ENCODE peak calls at places on chromosome X, in ten cellular contexts. U is PC-3; J is epithelial cell of esophagus; B is C1 segment of cervical spinal cord; K is glutamatergic neuron; I is fibroblast of the aortic adventitia; G is NCI-H345; D is WTC11; A is KG1; O is stimulated activated CD4-positive, alpha-beta T cell treated with anti-CD3 and anti-CD28 coated beads, TNF-alpha, amount 100 ng/mL, for 24 hours. M is an unnamed sample.

GRCh38 chrX:136710324-136710951 is 62.5 kb downstream of the CD40LG start:
- DNase-seq in U (peak), J (peak), B (no peak), K (no peak), I (peak), G (no peak), D (no peak), A (no peak), O (peak), M (no peak)

GRCh38 chrX:3548743-3549441 is 164.6 kb downstream of the PRKX start:
- DNase-seq in U (peak), J (peak), B (no peak), K (no peak), I (peak), G (peak), D (no peak), A (no peak), O (no peak), M (no peak)

GRCh38 chrX:134520860-134521390 is 61.0 kb downstream of the HPRT1 start:
- DNase-seq in U (peak), J (peak), B (no peak), K (peak), I (peak), G (peak), D (peak), A (peak), O (no peak), M (peak)

GRCh38 chrX:12954981-12955380 is 19.9 kb upstream of the TMSB4X start:
- DNase-seq in U (no peak), J (no peak), B (no peak), K (no peak), I (no peak), G (no peak), D (no peak), A (peak), O (no peak), M (no peak)

GRCh38 chrX:16934212-16934611 is 12.2 kb upstream of the REPS2 start:
- DNase-seq in U (no peak), J (no peak), B (no peak), K (no peak), I (no peak), G (no peak), D (no peak), A (no peak), O (no peak), M (no peak)

GRCh38 chrX:135081695-135082094 is 29.8 kb upstream of the RTL8A start:
- DNase-seq in U (no peak), J (no peak), B (no peak), K (no peak), I (no peak), G (no peak), D (no peak), A (no peak), O (no peak), M (no peak)

GRCh38 chrX:63657821-63658220 is 127.2 kb downstream of the ARHGEF9 start:
- DNase-seq in U (peak), J (peak), B (no peak), K (no peak), I (peak), G (no peak), D (no peak), A (no peak), O (no peak), M (no peak)

GRCh38 chrX:15914486-15914885 is 59.9 kb upstream of the AP1S2 start:
- DNase-seq in U (no peak), J (no peak), B (no peak), K (no peak), I (no peak), G (no peak), D (no peak), A (no peak), O (no peak), M (no peak)

GRCh38 chrX:46994096-46994495 is 81.9 kb downstream of the JADE3 start:
- DNase-seq in U (no peak), J (no peak), B (peak), K (peak), I (peak), G (no peak), D (no peak), A (no peak), O (no peak), M (no peak)

GRCh38 chrX:133265331-133265730 is 47.2 kb upstream of the TFDP3 start:
- DNase-seq in U (no peak), J (no peak), B (no peak), K (no peak), I (no peak), G (no peak), D (peak), A (no peak), O (no peak), M (peak)

M was measured in Caco-2.